ENCODE peak calls at places on chromosomes 4 and X, in seven cellular contexts. Y is GM23248, H is right cardiac atrium, Q is fibroblast of lung, F is activated T-cell treated with anti-CD3 and anti-CD28 coated beads for 4 hours, W is T-helper 1 cell, I is cardiac septum. N is an unnamed sample.

GRCh38 chr4:18185491-18185890 is 163.9 kb upstream of the LCORL start:
- DNase-seq in Y (no peak), H (no peak), Q (no peak), F (no peak), W (no peak), I (no peak), N (no peak)

GRCh38 chr4:174523003-174523693 is 860 bp upstream of the HPGD start:
- DNase-seq in Y (peak; percentile 50), H (no peak), Q (no peak), F (no peak), W (no peak), I (no peak), N (no peak)

GRCh38 chrX:132444936-132445335 is 43.9 kb downstream of the MBNL3 start:
- DNase-seq in Y (no peak), H (no peak), Q (peak; percentile 11), F (no peak), W (no peak), I (no peak), N (no peak)

GRCh38 chr4:4666693-4667642 is 125.1 kb upstream of the STX18 start:
- DNase-seq in Y (peak; percentile 62), H (peak; percentile 54), Q (peak; percentile 65), F (no peak), W (no peak), I (no peak), N (no peak)

GRCh38 chrX:72296991-72297390 is 8.7 kb downstream of the CITED1 start:
- DNase-seq in Y (peak; percentile 28), H (no peak), Q (no peak), F (no peak), W (no peak), I (no peak), N (no peak)

GRCh38 chr4:136680271-136680670 is 852.0 kb downstream of the PCDH18 start:
- DNase-seq in Y (no peak), H (no peak), Q (no peak), F (no peak), W (no peak), I (no peak), N (no peak)

GRCh38 chrX:11105080-11105479 is 6.1 kb upstream of the HCCS start:
- DNase-seq in Y (peak; percentile 46), H (no peak), Q (peak; percentile 69), F (no peak), W (no peak), I (no peak), N (no peak)

GRCh38 chr4:3332498-3332897 is 39.7 kb downstream of the RGS12 start:
- DNase-seq in Y (no peak), H (no peak), Q (no peak), F (no peak), W (no peak), I (no peak), N (no peak)

GRCh38 chr4:138749303-138749702 is 266.3 kb upstream of the NOCT start:
- DNase-seq in Y (peak; percentile 86), H (no peak), Q (peak; percentile 67), F (no peak), W (no peak), I (no peak), N (no peak)

GRCh38 chrX:123818243-123818642 is 41.6 kb upstream of the XIAP start:
- DNase-seq in Y (peak; percentile 88), H (no peak), Q (peak; percentile 75), F (no peak), W (no peak), I (no peak), N (peak; percentile 14)

GRCh38 chr4:138327334-138327733 is 85.2 kb upstream of the SLC7A11 start:
- DNase-seq in Y (no peak), H (no peak), Q (no peak), F (no peak), W (no peak), I (no peak), N (no peak)

GRCh38 chr4:89305712-89306437 is 1.7 kb downstream of the GPRIN3 start:
- DNase-seq in Y (peak; percentile 65), H (no peak), Q (peak; percentile 56), F (no peak), W (no peak), I (no peak), N (no peak)

GRCh38 chrX:1205681-1206611 is 6.5 kb downstream of the CRLF2 start:
- DNase-seq in Y (peak; percentile 60), H (no peak), Q (peak; percentile 80), F (peak; percentile 14), W (no peak), I (peak; percentile 53), N (peak; percentile 4)

GRCh38 chr4:174377613-174378012 is 93.9 kb downstream of the CEP44 start:
- DNase-seq in Y (peak; percentile 42), H (no peak), Q (peak; percentile 36), F (no peak), W (no peak), I (no peak), N (no peak)

GRCh38 chrX:141839856-141840255 is 1.7 kb downstream of the MAGEC3 start:
- DNase-seq in Y (no peak), H (no peak), Q (peak; percentile 57), F (no peak), W (no peak), I (no peak), N (no peak)

GRCh38 chr4:90174622-90175023 is 47.4 kb downstream of the CCSER1 start:
- DNase-seq in Y (no peak), H (no peak), Q (no peak), F (no peak), W (no peak), I (no peak), N (no peak)

GRCh38 chr4:112321768-112322684 is 24.9 kb downstream of the ALPK1 start:
- DNase-seq in Y (peak; percentile 67), H (peak; percentile 65), Q (peak; percentile 27), F (peak; percentile 69), W (peak; percentile 51), I (no peak), N (peak; percentile 87)

GRCh38 chrX:22952011-22952410 is 47.7 kb upstream of the DDX53 start:
- DNase-seq in Y (no peak), H (no peak), Q (peak; percentile 56), F (no peak), W (no peak), I (no peak), N (no peak)

GRCh38 chr4:54378461-54378860 is 149.4 kb downstream of the PDGFRA start:
- DNase-seq in Y (peak; percentile 12), H (no peak), Q (peak; percentile 16), F (no peak), W (no peak), I (no peak), N (no peak)

GRCh38 chrX:139194571-139195280 is 335.8 kb upstream of the F9 start:
- DNase-seq in Y (peak; percentile 73), H (peak; percentile 48), Q (peak; percentile 47), F (no peak), W (no peak), I (no peak), N (peak; percentile 80)

GRCh38 chrX:118566359-118566758 is 70.7 kb downstream of the DOCK11 start:
- DNase-seq in Y (peak; percentile 62), H (no peak), Q (peak; percentile 25), F (no peak), W (no peak), I (no peak), N (no peak)

GRCh38 chr4:101345596-101346311 is 1.6 kb downstream of the PPP3CA start:
- DNase-seq in Y (peak; percentile 69), H (peak; percentile 88), Q (peak; percentile 55), F (peak; percentile 41), W (peak; percentile 65), I (peak; percentile 78), N (peak; percentile 89)

GRCh38 chrX:16664059-16664458 is 14.1 kb downstream of the S100G start:
- DNase-seq in Y (peak; percentile 19), H (no peak), Q (peak; percentile 25), F (no peak), W (no peak), I (no peak), N (no peak)

GRCh38 chrX:151177141-151178027 is 1.0 kb downstream of the GPR50 start:
- DNase-seq in Y (no peak), H (peak; percentile 46), Q (peak; percentile 1), F (no peak), W (no peak), I (no peak), N (no peak)

GRCh38 chr4:138310991-138311390 is 68.8 kb upstream of the SLC7A11 start:
- DNase-seq in Y (peak; percentile 88), H (no peak), Q (peak; percentile 87), F (no peak), W (no peak), I (no peak), N (no peak)

GRCh38 chrX:96440941-96441340 is 243.7 kb upstream of the DIAPH2 start:
- DNase-seq in Y (no peak), H (no peak), Q (no peak), F (no peak), W (no peak), I (no peak), N (no peak)

GRCh38 chr4:41257257-41257900 is 651 bp downstream of the UCHL1 start:
- DNase-seq in Y (peak; percentile 85), H (peak; percentile 78), Q (peak; percentile 61), F (peak; percentile 19), W (no peak), I (no peak), N (peak; percentile 84)

GRCh38 chrX:132426695-132427281 is 62.0 kb downstream of the MBNL3 start:
- DNase-seq in Y (peak; percentile 48), H (no peak), Q (peak; percentile 43), F (no peak), W (no peak), I (no peak), N (no peak)

GRCh38 chr4:19748911-19749473 is 502.7 kb upstream of the SLIT2 start:
- DNase-seq in Y (peak; percentile 53), H (no peak), Q (peak; percentile 45), F (no peak), W (no peak), I (no peak), N (no peak)

GRCh38 chr4:170089274-170089742 is 448 bp downstream of the AADAT start:
- DNase-seq in Y (peak; percentile 61), H (no peak), Q (peak; percentile 61), F (no peak), W (no peak), I (no peak), N (no peak)

GRCh38 chrX:107678957-107679740 is 50.8 kb downstream of the PRPS1 start:
- DNase-seq in Y (peak; percentile 80), H (peak; percentile 85), Q (peak; percentile 55), F (peak; percentile 41), W (peak; percentile 18), I (peak; percentile 82), N (peak; percentile 94)

GRCh38 chr4:188297873-188298272 is 158.6 kb downstream of the TRIML1 start:
- DNase-seq in Y (peak; percentile 27), H (no peak), Q (no peak), F (no peak), W (no peak), I (no peak), N (no peak)

GRCh38 chr4:80461412-80461811 is 125.9 kb downstream of the CFAP299 start:
- DNase-seq in Y (no peak), H (no peak), Q (no peak), F (no peak), W (no peak), I (no peak), N (no peak)

GRCh38 chr4:41160010-41160789 is 54.1 kb downstream of the APBB2 start:
- DNase-seq in Y (peak; percentile 90), H (no peak), Q (peak; percentile 100), F (no peak), W (no peak), I (no peak), N (no peak)